ENCODE peak calls at places on chromosomes 7 and 10, in six cellular contexts. One of them, this sample, is unnamed.

GRCh38 chr7:154424370-154424769 is 372.2 kb downstream of the DPP6 start:
- DNase-seq in C1 segment of cervical spinal cord: no peak
- DNase-seq in NCI-H226: no peak
- DNase-seq in ureter: no peak
- DNase-seq in PC-9: no peak
- DNase-seq in RWPE1: no peak
- DNase-seq in this sample: no peak

GRCh38 chr10:61842755-61843497 is 58.6 kb upstream of the ARID5B start:
- DNase-seq in C1 segment of cervical spinal cord: no peak
- DNase-seq in NCI-H226: peak; percentile 86
- DNase-seq in ureter: no peak
- DNase-seq in PC-9: no peak
- DNase-seq in RWPE1: peak; percentile 38
- DNase-seq in this sample: no peak

GRCh38 chr7:1940863-1941262 is 270.8 kb downstream of the ELFN1 start:
- DNase-seq in C1 segment of cervical spinal cord: no peak
- DNase-seq in NCI-H226: no peak
- DNase-seq in ureter: no peak
- DNase-seq in PC-9: no peak
- DNase-seq in RWPE1: no peak
- DNase-seq in this sample: no peak

GRCh38 chr10:112393341-112393740 is 19.4 kb downstream of the ACSL5 start:
- DNase-seq in C1 segment of cervical spinal cord: no peak
- DNase-seq in NCI-H226: no peak
- DNase-seq in ureter: no peak
- DNase-seq in PC-9: no peak
- DNase-seq in RWPE1: no peak
- DNase-seq in this sample: no peak

GRCh38 chr7:17236603-17237002 is 61.8 kb upstream of the AHR start:
- DNase-seq in C1 segment of cervical spinal cord: no peak
- DNase-seq in NCI-H226: peak; percentile 38
- DNase-seq in ureter: no peak
- DNase-seq in PC-9: no peak
- DNase-seq in RWPE1: no peak
- DNase-seq in this sample: no peak

GRCh38 chr10:29057712-29058426 is 231.0 kb upstream of the LYZL1 start:
- DNase-seq in C1 segment of cervical spinal cord: no peak
- DNase-seq in NCI-H226: peak; percentile 36
- DNase-seq in ureter: no peak
- DNase-seq in PC-9: no peak
- DNase-seq in RWPE1: no peak
- DNase-seq in this sample: no peak

GRCh38 chr7:137386966-137387365 is 43.4 kb upstream of the PTN start:
- DNase-seq in C1 segment of cervical spinal cord: no peak
- DNase-seq in NCI-H226: no peak
- DNase-seq in ureter: no peak
- DNase-seq in PC-9: no peak
- DNase-seq in RWPE1: no peak
- DNase-seq in this sample: no peak

GRCh38 chr10:85786401-85786899 is 580.1 kb downstream of the GRID1 start:
- DNase-seq in C1 segment of cervical spinal cord: no peak
- DNase-seq in NCI-H226: no peak
- DNase-seq in ureter: no peak
- DNase-seq in PC-9: no peak
- DNase-seq in RWPE1: no peak
- DNase-seq in this sample: no peak

GRCh38 chr7:131600578-131600977 is 44.1 kb upstream of the PODXL start:
- DNase-seq in C1 segment of cervical spinal cord: no peak
- DNase-seq in NCI-H226: peak; percentile 34
- DNase-seq in ureter: no peak
- DNase-seq in PC-9: no peak
- DNase-seq in RWPE1: no peak
- DNase-seq in this sample: peak; percentile 51

GRCh38 chr7:139725843-139726484 is 51.8 kb downstream of the HIPK2 start:
- DNase-seq in C1 segment of cervical spinal cord: no peak
- DNase-seq in NCI-H226: no peak
- DNase-seq in ureter: no peak
- DNase-seq in PC-9: no peak
- DNase-seq in RWPE1: no peak
- DNase-seq in this sample: no peak

GRCh38 chr7:34061175-34061574 is 155.8 kb downstream of the BMPER start:
- DNase-seq in C1 segment of cervical spinal cord: no peak
- DNase-seq in NCI-H226: peak; percentile 97
- DNase-seq in ureter: no peak
- DNase-seq in PC-9: peak; percentile 61
- DNase-seq in RWPE1: peak; percentile 61
- DNase-seq in this sample: peak; percentile 81

GRCh38 chr10:77504870-77505257 is 132.7 kb downstream of the KCNMA1 start:
- DNase-seq in C1 segment of cervical spinal cord: no peak
- DNase-seq in NCI-H226: peak; percentile 97
- DNase-seq in ureter: no peak
- DNase-seq in PC-9: peak; percentile 88
- DNase-seq in RWPE1: peak; percentile 92
- DNase-seq in this sample: peak; percentile 49

GRCh38 chr10:127840884-127841283 is 51.9 kb downstream of the CLRN3 start:
- DNase-seq in C1 segment of cervical spinal cord: no peak
- DNase-seq in NCI-H226: no peak
- DNase-seq in ureter: no peak
- DNase-seq in PC-9: no peak
- DNase-seq in RWPE1: no peak
- DNase-seq in this sample: no peak